ENCODE peak calls at places on chromosomes 13 and 19, in nine cellular contexts. U, Z, T, Y, I, C, A, B and S are unnamed samples.

GRCh38 chr19:53432088-53432661 is 391 bp downstream of the ZNF761 start:
- DNase-seq in Y (peak), T (no peak), A (peak), C (no peak), U (peak), B (peak), I (peak), Z (peak), S (no peak)

GRCh38 chr13:26961890-26962615 is 201.5 kb upstream of the GPR12 start:
- DNase-seq in C (no peak), T (peak), Z (no peak), Y (no peak), B (no peak), A (no peak), I (no peak), U (no peak), S (no peak)

GRCh38 chr19:1017115-1017905 is 3.6 kb downstream of the TMEM259 start:
- DNase-seq in B (no peak), Y (no peak), A (no peak), U (no peak), T (peak), I (no peak), C (no peak), Z (no peak), S (no peak)

GRCh38 chr13:105207586-105208293 is 1327.7 kb downstream of the EFNB2 start:
- DNase-seq in I (no peak), A (no peak), U (no peak), T (no peak), Y (peak), B (peak), Z (no peak), C (no peak), S (no peak)

GRCh38 chr13:43489168-43489730 is 297.5 kb downstream of the ENOX1 start:
- DNase-seq in Y (no peak), A (no peak), T (no peak), Z (no peak), U (no peak), C (no peak), B (peak), I (no peak), S (no peak)

GRCh38 chr13:78875792-78876580 is 217.0 kb upstream of the OBI1 start:
- DNase-seq in A (peak), T (no peak), Y (no peak), Z (no peak), U (no peak), I (no peak), C (no peak), B (no peak), S (no peak)

GRCh38 chr19:38270587-38271167 is 6.3 kb downstream of the SPINT2 start:
- DNase-seq in Z (no peak), U (no peak), Y (peak), T (no peak), A (no peak), B (no peak), I (no peak), C (no peak), S (no peak)

GRCh38 chr19:48258350-48258749 is 2.6 kb upstream of the CARD8 start:
- DNase-seq in T (no peak), B (no peak), U (no peak), C (no peak), Z (no peak), I (no peak), Y (no peak), A (no peak), S (no peak)

GRCh38 chr13:51175001-51175400 is 47.2 kb upstream of the FAM124A start:
- DNase-seq in A (no peak), T (no peak), U (no peak), Y (no peak), B (no peak), C (no peak), Z (no peak), I (no peak), S (no peak)

GRCh38 chr19:41321600-41322270 is 11.8 kb downstream of the CCDC97 start:
- DNase-seq in B (peak), C (no peak), A (peak), U (no peak), T (peak), Y (peak), Z (peak), I (peak), S (no peak)

GRCh38 chr19:1153891-1154730 is 20.0 kb downstream of the SBNO2 start:
- DNase-seq in A (no peak), I (no peak), Y (no peak), B (no peak), T (no peak), C (no peak), Z (no peak), U (no peak), S (no peak)

GRCh38 chr19:40013991-40014390 is 17.1 kb downstream of the ZNF546 start:
- DNase-seq in U (no peak), C (no peak), B (no peak), I (no peak), Y (no peak), Z (no peak), T (no peak), A (no peak), S (no peak)

GRCh38 chr19:23403581-23404324 is 8.5 kb upstream of the ZNF91 start:
- DNase-seq in Z (no peak), B (no peak), U (no peak), A (no peak), T (peak), Y (no peak), I (no peak), C (no peak), S (no peak)
- TF ChIP-seq CTCF in Z (no peak), B (no peak), U (no peak), A (no peak), T (peak), Y (no peak), I (no peak), C (no peak), S (no peak)

DNA sequence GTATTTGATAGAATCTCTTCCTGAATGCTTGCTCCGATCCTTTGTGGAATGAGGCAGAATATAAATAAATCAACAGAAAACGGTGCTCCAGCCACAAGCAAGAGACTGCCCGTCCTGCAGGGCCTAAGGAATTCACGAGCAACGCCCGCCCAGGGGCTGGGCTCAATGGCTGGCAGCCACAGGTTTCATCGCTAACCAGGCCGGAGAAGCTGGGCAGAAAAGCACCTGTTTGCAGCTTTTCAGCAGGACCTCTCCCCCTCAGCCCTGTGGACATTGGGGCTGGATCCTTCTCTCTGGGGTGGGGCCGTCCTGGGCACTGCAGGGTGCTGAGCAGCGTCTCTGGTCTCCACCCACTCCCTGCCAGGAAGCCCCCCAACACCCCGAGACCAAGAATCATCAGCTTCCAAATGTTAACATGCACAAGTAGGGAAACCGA is 102.5 kb downstream of the GADD45B start:
- DNase-seq in I (no peak), C (no peak), B (peak), Z (no peak), Y (peak), T (peak), U (peak), A (peak), S (no peak)
- TF ChIP-seq CTCF in I (no peak), C (no peak), B (no peak), Z (no peak), Y (no peak), T (no peak), U (no peak), A (no peak), S (no peak)

DNA sequence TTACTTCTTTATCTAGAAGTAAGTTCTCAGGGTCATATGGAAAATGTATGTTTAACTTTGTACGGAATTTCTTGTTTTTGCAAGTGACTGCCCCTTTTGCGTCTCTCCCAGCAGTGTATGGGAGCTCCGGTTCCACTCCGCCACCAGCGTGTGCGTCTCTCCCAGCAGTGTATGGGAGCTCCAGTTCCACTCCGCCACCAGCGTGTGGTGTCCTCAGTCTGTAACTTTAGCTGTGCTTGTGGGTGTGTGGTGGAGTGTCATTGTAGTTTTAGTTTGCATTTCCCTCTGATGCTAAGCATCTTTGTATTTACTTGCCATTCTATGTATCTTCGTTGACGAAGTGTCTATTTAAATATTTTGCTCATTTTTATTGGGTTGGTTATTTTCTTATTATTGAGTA is 2.4 kb downstream of the CUL4A start:
- DNase-seq in A (peak), Y (no peak), U (no peak), I (peak), T (no peak), C (no peak), Z (peak), B (no peak), S (no peak)
- TF ChIP-seq CTCF in A (no peak), Y (peak), U (no peak), I (no peak), T (no peak), C (no peak), Z (peak), B (no peak), S (peak)

GRCh38 chr19:45467456-45468158 is at the start of gene FOSB:
- DNase-seq in Z (peak), C (peak), B (peak), U (peak), A (peak), T (peak), I (peak), Y (peak), S (peak)
- TF ChIP-seq CTCF in Z (peak), C (no peak), B (no peak), U (no peak), A (no peak), T (no peak), I (no peak), Y (no peak), S (peak)

GRCh38 chr19:49451430-49452181 is at the start of gene PIH1D1:
- DNase-seq in T (peak), Z (peak), Y (peak), B (peak), I (peak), C (peak), U (peak), A (peak), S (peak)
- TF ChIP-seq CTCF in T (peak), Z (peak), Y (no peak), B (peak), I (no peak), C (no peak), U (no peak), A (no peak), S (peak)

DNA sequence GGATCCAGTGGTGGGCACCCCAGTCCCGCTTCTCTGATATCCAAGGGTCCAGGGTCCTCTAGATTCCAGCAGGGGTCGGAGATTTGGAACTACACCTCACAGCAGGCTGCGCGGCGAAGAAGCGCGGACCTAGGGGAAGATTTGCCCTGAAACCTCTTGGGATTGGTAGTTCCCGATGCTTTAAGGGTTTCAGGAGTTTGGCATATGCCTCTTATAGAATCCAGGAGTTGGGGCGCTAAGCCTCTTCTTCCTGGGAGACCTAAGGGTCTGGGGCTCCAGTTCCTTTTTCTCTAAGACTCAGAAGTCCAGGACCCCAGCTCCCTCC is 349 bp downstream of the BCL2L12 start:
- DNase-seq in B (peak), Z (no peak), Y (no peak), A (peak), T (no peak), U (no peak), I (no peak), C (no peak), S (no peak)
- TF ChIP-seq CTCF in B (no peak), Z (peak), Y (peak), A (no peak), T (no peak), U (no peak), I (no peak), C (no peak), S (peak)

GRCh38 chr13:99614465-99614885 is 113.2 kb downstream of the TM9SF2 start:
- DNase-seq in Z (peak), U (no peak), T (peak), A (peak), Y (no peak), C (peak), B (no peak), I (no peak), S (no peak)
- TF ChIP-seq CTCF in Z (peak), U (no peak), T (peak), A (no peak), Y (peak), C (peak), B (no peak), I (no peak), S (no peak)

GRCh38 chr13:67122251-67122650 is 107.9 kb downstream of the PCDH9 start:
- DNase-seq in U (no peak), Z (no peak), Y (no peak), T (no peak), B (no peak), I (no peak), A (no peak), C (no peak), S (no peak)

GRCh38 chr13:67119481-67119883 is 110.7 kb downstream of the PCDH9 start:
- DNase-seq in U (no peak), B (peak), I (no peak), A (no peak), Y (peak), T (no peak), Z (no peak), C (no peak), S (no peak)

GRCh38 chr13:67118277-67118676 is 111.9 kb downstream of the PCDH9 start:
- DNase-seq in B (no peak), Y (no peak), Z (no peak), A (no peak), T (no peak), C (no peak), I (no peak), U (no peak), S (no peak)

GRCh38 chr13:67120872-67121531 is 109.1 kb downstream of the PCDH9 start:
- DNase-seq in A (no peak), B (peak), T (no peak), I (no peak), Y (peak), C (no peak), Z (no peak), U (no peak), S (no peak)

GRCh38 chr13:67117010-67117550 is 113.1 kb downstream of the PCDH9 start:
- DNase-seq in Y (no peak), Z (no peak), B (no peak), I (no peak), U (no peak), C (no peak), A (no peak), T (no peak), S (no peak)
- TF ChIP-seq CTCF in Y (no peak), Z (no peak), B (no peak), I (no peak), U (no peak), C (no peak), A (no peak), T (no peak), S (no peak)

GRCh38 chr19:21462540-21462939 is 42.9 kb upstream of the ZNF429 start:
- DNase-seq in T (no peak), U (no peak), Y (no peak), C (no peak), Z (no peak), I (no peak), B (no peak), A (no peak), S (no peak)
- TF ChIP-seq CTCF in T (no peak), U (no peak), Y (no peak), C (no peak), Z (no peak), I (no peak), B (no peak), A (no peak), S (no peak)

GRCh38 chr19:4622695-4623421 is 16.5 kb upstream of the TNFAIP8L1 start:
- DNase-seq in Y (no peak), I (no peak), T (no peak), B (no peak), Z (peak), U (no peak), A (peak), C (no peak), S (no peak)
- TF ChIP-seq CTCF in Y (no peak), I (no peak), T (no peak), B (peak), Z (peak), U (no peak), A (no peak), C (no peak), S (peak)